ENCODE peak calls at places on chromosomes 3 and 15, in nine cellular contexts. One of them, this sample, is unnamed.

GRCh38 chr3:107458871-107459270 is 63.9 kb upstream of the BBX start:
- DNase-seq in sigmoid colon: no peak
- DNase-seq in neural crest cell: no peak
- DNase-seq in astrocyte of the spinal cord: peak; percentile 31
- DNase-seq in AG09309: no peak
- DNase-seq in Peyer's patch: no peak
- DNase-seq in K562: no peak
- DNase-seq in Panc1: no peak
- DNase-seq in fibroblast of lung: peak; percentile 31
- DNase-seq in this sample: no peak

GRCh38 chr3:129282727-129283327 is 4.2 kb downstream of the HMCES start:
- DNase-seq in sigmoid colon: no peak
- DNase-seq in neural crest cell: no peak
- DNase-seq in astrocyte of the spinal cord: peak; percentile 38
- DNase-seq in AG09309: peak; percentile 58
- DNase-seq in Peyer's patch: no peak
- DNase-seq in K562: no peak
- DNase-seq in Panc1: no peak
- DNase-seq in fibroblast of lung: peak; percentile 37
- DNase-seq in this sample: no peak

GRCh38 chr3:39501982-39502837 is 34.7 kb downstream of the MOBP start:
- DNase-seq in sigmoid colon: no peak
- DNase-seq in neural crest cell: no peak
- DNase-seq in astrocyte of the spinal cord: no peak
- DNase-seq in AG09309: no peak
- DNase-seq in Peyer's patch: no peak
- DNase-seq in K562: no peak
- DNase-seq in Panc1: no peak
- DNase-seq in fibroblast of lung: no peak
- DNase-seq in this sample: no peak

GRCh38 chr15:54660356-54660755 is 536.4 kb downstream of the RSL24D1 start:
- DNase-seq in sigmoid colon: no peak
- DNase-seq in neural crest cell: no peak
- DNase-seq in astrocyte of the spinal cord: no peak
- DNase-seq in AG09309: no peak
- DNase-seq in Peyer's patch: no peak
- DNase-seq in K562: no peak
- DNase-seq in Panc1: no peak
- DNase-seq in fibroblast of lung: no peak
- DNase-seq in this sample: no peak

GRCh38 chr15:101276501-101277037 is 716 bp downstream of the SELENOS start:
- DNase-seq in sigmoid colon: no peak
- DNase-seq in neural crest cell: no peak
- DNase-seq in astrocyte of the spinal cord: peak; percentile 47
- DNase-seq in AG09309: no peak
- DNase-seq in Peyer's patch: no peak
- DNase-seq in K562: peak; percentile 42
- DNase-seq in Panc1: no peak
- DNase-seq in fibroblast of lung: peak; percentile 30
- DNase-seq in this sample: peak; percentile 38

GRCh38 chr3:44419159-44419922 is 58.1 kb downstream of the ZNF445 start:
- DNase-seq in sigmoid colon: no peak
- DNase-seq in neural crest cell: no peak
- DNase-seq in astrocyte of the spinal cord: no peak
- DNase-seq in AG09309: no peak
- DNase-seq in Peyer's patch: no peak
- DNase-seq in K562: no peak
- DNase-seq in Panc1: no peak
- DNase-seq in fibroblast of lung: no peak
- DNase-seq in this sample: no peak

GRCh38 chr3:129560931-129561594 is 18.1 kb downstream of the H1-8 start:
- DNase-seq in sigmoid colon: peak; percentile 92
- DNase-seq in neural crest cell: no peak
- DNase-seq in astrocyte of the spinal cord: peak; percentile 79
- DNase-seq in AG09309: peak; percentile 51
- DNase-seq in Peyer's patch: peak; percentile 71
- DNase-seq in K562: no peak
- DNase-seq in Panc1: no peak
- DNase-seq in fibroblast of lung: peak; percentile 93
- DNase-seq in this sample: no peak

GRCh38 chr3:123365450-123366143 is 83.3 kb downstream of the ADCY5 start:
- DNase-seq in sigmoid colon: peak; percentile 56
- DNase-seq in neural crest cell: peak; percentile 18
- DNase-seq in astrocyte of the spinal cord: no peak
- DNase-seq in AG09309: no peak
- DNase-seq in Peyer's patch: no peak
- DNase-seq in K562: peak; percentile 61
- DNase-seq in Panc1: no peak
- DNase-seq in fibroblast of lung: no peak
- DNase-seq in this sample: peak; percentile 36

GRCh38 chr15:47987908-47988532 is 132.8 kb upstream of the SLC24A5 start:
- DNase-seq in sigmoid colon: no peak
- DNase-seq in neural crest cell: peak; percentile 21
- DNase-seq in astrocyte of the spinal cord: peak; percentile 71
- DNase-seq in AG09309: peak; percentile 32
- DNase-seq in Peyer's patch: peak; percentile 57
- DNase-seq in K562: no peak
- DNase-seq in Panc1: peak; percentile 8
- DNase-seq in fibroblast of lung: peak; percentile 85
- DNase-seq in this sample: peak; percentile 14

GRCh38 chr3:17076940-17077605 is 192.3 kb downstream of the PLCL2 start:
- DNase-seq in sigmoid colon: no peak
- DNase-seq in neural crest cell: no peak
- DNase-seq in astrocyte of the spinal cord: no peak
- DNase-seq in AG09309: no peak
- DNase-seq in Peyer's patch: no peak
- DNase-seq in K562: no peak
- DNase-seq in Panc1: no peak
- DNase-seq in fibroblast of lung: no peak
- DNase-seq in this sample: no peak

GRCh38 chr3:10551821-10552630 is 46.6 kb upstream of the ATP2B2 start:
- DNase-seq in sigmoid colon: peak; percentile 63
- DNase-seq in neural crest cell: no peak
- DNase-seq in astrocyte of the spinal cord: peak; percentile 51
- DNase-seq in AG09309: peak; percentile 3
- DNase-seq in Peyer's patch: peak; percentile 51
- DNase-seq in K562: peak; percentile 30
- DNase-seq in Panc1: no peak
- DNase-seq in fibroblast of lung: no peak
- DNase-seq in this sample: no peak

GRCh38 chr3:113223831-113224240 is 12.5 kb downstream of the BOC start:
- DNase-seq in sigmoid colon: no peak
- DNase-seq in neural crest cell: no peak
- DNase-seq in astrocyte of the spinal cord: no peak
- DNase-seq in AG09309: no peak
- DNase-seq in Peyer's patch: no peak
- DNase-seq in K562: no peak
- DNase-seq in Panc1: no peak
- DNase-seq in fibroblast of lung: no peak
- DNase-seq in this sample: no peak

GRCh38 chr3:33364060-33364459 is 76.1 kb downstream of the UBP1 start:
- DNase-seq in sigmoid colon: no peak
- DNase-seq in neural crest cell: no peak
- DNase-seq in astrocyte of the spinal cord: no peak
- DNase-seq in AG09309: no peak
- DNase-seq in Peyer's patch: no peak
- DNase-seq in K562: no peak
- DNase-seq in Panc1: no peak
- DNase-seq in fibroblast of lung: no peak
- DNase-seq in this sample: no peak

GRCh38 chr3:61772439-61772838 is 211.1 kb downstream of the PTPRG start:
- DNase-seq in sigmoid colon: no peak
- DNase-seq in neural crest cell: no peak
- DNase-seq in astrocyte of the spinal cord: peak; percentile 26
- DNase-seq in AG09309: no peak
- DNase-seq in Peyer's patch: no peak
- DNase-seq in K562: no peak
- DNase-seq in Panc1: no peak
- DNase-seq in fibroblast of lung: peak; percentile 55
- DNase-seq in this sample: no peak

GRCh38 chr3:125043599-125044151 is 12.1 kb downstream of the HEG1 start:
- DNase-seq in sigmoid colon: peak; percentile 77
- DNase-seq in neural crest cell: no peak
- DNase-seq in astrocyte of the spinal cord: no peak
- DNase-seq in AG09309: no peak
- DNase-seq in Peyer's patch: no peak
- DNase-seq in K562: no peak
- DNase-seq in Panc1: no peak
- DNase-seq in fibroblast of lung: no peak
- DNase-seq in this sample: no peak

GRCh38 chr3:46383211-46383945 is 12.6 kb downstream of the CCR5 start:
- DNase-seq in sigmoid colon: no peak
- DNase-seq in neural crest cell: no peak
- DNase-seq in astrocyte of the spinal cord: no peak
- DNase-seq in AG09309: no peak
- DNase-seq in Peyer's patch: peak; percentile 68
- DNase-seq in K562: no peak
- DNase-seq in Panc1: no peak
- DNase-seq in fibroblast of lung: no peak
- DNase-seq in this sample: no peak

GRCh38 chr3:177284383-177284881 is 87.2 kb upstream of the TBL1XR1 start:
- DNase-seq in sigmoid colon: peak; percentile 83
- DNase-seq in neural crest cell: peak; percentile 6
- DNase-seq in astrocyte of the spinal cord: peak; percentile 60
- DNase-seq in AG09309: no peak
- DNase-seq in Peyer's patch: peak; percentile 71
- DNase-seq in K562: peak; percentile 72
- DNase-seq in Panc1: no peak
- DNase-seq in fibroblast of lung: peak; percentile 82
- DNase-seq in this sample: no peak

GRCh38 chr3:172877011-172877410 is 126.5 kb downstream of the ECT2 start:
- DNase-seq in sigmoid colon: no peak
- DNase-seq in neural crest cell: no peak
- DNase-seq in astrocyte of the spinal cord: no peak
- DNase-seq in AG09309: no peak
- DNase-seq in Peyer's patch: no peak
- DNase-seq in K562: no peak
- DNase-seq in Panc1: no peak
- DNase-seq in fibroblast of lung: no peak
- DNase-seq in this sample: no peak

GRCh38 chr15:70095387-70096214 is 2.1 kb downstream of the TLE3 start:
- DNase-seq in sigmoid colon: peak; percentile 72
- DNase-seq in neural crest cell: no peak
- DNase-seq in astrocyte of the spinal cord: no peak
- DNase-seq in AG09309: no peak
- DNase-seq in Peyer's patch: peak; percentile 60
- DNase-seq in K562: peak; percentile 55
- DNase-seq in Panc1: no peak
- DNase-seq in fibroblast of lung: no peak
- DNase-seq in this sample: no peak

GRCh38 chr15:58495836-58496501 is 64.2 kb downstream of the LIPC start:
- DNase-seq in sigmoid colon: no peak
- DNase-seq in neural crest cell: no peak
- DNase-seq in astrocyte of the spinal cord: no peak
- DNase-seq in AG09309: no peak
- DNase-seq in Peyer's patch: peak; percentile 13
- DNase-seq in K562: no peak
- DNase-seq in Panc1: no peak
- DNase-seq in fibroblast of lung: no peak
- DNase-seq in this sample: no peak

GRCh38 chr3:55597638-55598037 is 110.5 kb upstream of the WNT5A start:
- DNase-seq in sigmoid colon: no peak
- DNase-seq in neural crest cell: no peak
- DNase-seq in astrocyte of the spinal cord: no peak
- DNase-seq in AG09309: no peak
- DNase-seq in Peyer's patch: no peak
- DNase-seq in K562: no peak
- DNase-seq in Panc1: no peak
- DNase-seq in fibroblast of lung: no peak
- DNase-seq in this sample: no peak
- TF ChIP-seq CTCF in sigmoid colon: no peak
- TF ChIP-seq CTCF in neural crest cell: no peak
- TF ChIP-seq CTCF in astrocyte of the spinal cord: no peak
- TF ChIP-seq CTCF in AG09309: no peak
- TF ChIP-seq CTCF in Peyer's patch: no peak
- TF ChIP-seq CTCF in K562: no peak
- TF ChIP-seq CTCF in Panc1: no peak
- TF ChIP-seq CTCF in fibroblast of lung: no peak
- TF ChIP-seq CTCF in this sample: no peak

GRCh38 chr3:40913641-40914040 is 285.7 kb upstream of the CTNNB1 start:
- DNase-seq in sigmoid colon: no peak
- DNase-seq in neural crest cell: no peak
- DNase-seq in astrocyte of the spinal cord: no peak
- DNase-seq in AG09309: no peak
- DNase-seq in Peyer's patch: no peak
- DNase-seq in K562: no peak
- DNase-seq in Panc1: no peak
- DNase-seq in fibroblast of lung: no peak
- DNase-seq in this sample: no peak
- TF ChIP-seq CTCF in sigmoid colon: no peak
- TF ChIP-seq CTCF in neural crest cell: no peak
- TF ChIP-seq CTCF in astrocyte of the spinal cord: no peak
- TF ChIP-seq CTCF in AG09309: no peak
- TF ChIP-seq CTCF in Peyer's patch: no peak
- TF ChIP-seq CTCF in K562: no peak
- TF ChIP-seq CTCF in Panc1: no peak
- TF ChIP-seq CTCF in fibroblast of lung: no peak
- TF ChIP-seq CTCF in this sample: no peak

GRCh38 chr3:41418961-41419691 is 219.8 kb downstream of the CTNNB1 start:
- DNase-seq in sigmoid colon: no peak
- DNase-seq in neural crest cell: no peak
- DNase-seq in astrocyte of the spinal cord: peak; percentile 97
- DNase-seq in AG09309: no peak
- DNase-seq in Peyer's patch: no peak
- DNase-seq in K562: no peak
- DNase-seq in Panc1: peak; percentile 69
- DNase-seq in fibroblast of lung: peak; percentile 80
- DNase-seq in this sample: no peak
- TF ChIP-seq CTCF in sigmoid colon: no peak
- TF ChIP-seq CTCF in neural crest cell: no peak
- TF ChIP-seq CTCF in astrocyte of the spinal cord: no peak
- TF ChIP-seq CTCF in AG09309: peak; percentile 11
- TF ChIP-seq CTCF in Peyer's patch: no peak
- TF ChIP-seq CTCF in K562: no peak
- TF ChIP-seq CTCF in Panc1: no peak
- TF ChIP-seq CTCF in fibroblast of lung: no peak
- TF ChIP-seq CTCF in this sample: no peak

DNA sequence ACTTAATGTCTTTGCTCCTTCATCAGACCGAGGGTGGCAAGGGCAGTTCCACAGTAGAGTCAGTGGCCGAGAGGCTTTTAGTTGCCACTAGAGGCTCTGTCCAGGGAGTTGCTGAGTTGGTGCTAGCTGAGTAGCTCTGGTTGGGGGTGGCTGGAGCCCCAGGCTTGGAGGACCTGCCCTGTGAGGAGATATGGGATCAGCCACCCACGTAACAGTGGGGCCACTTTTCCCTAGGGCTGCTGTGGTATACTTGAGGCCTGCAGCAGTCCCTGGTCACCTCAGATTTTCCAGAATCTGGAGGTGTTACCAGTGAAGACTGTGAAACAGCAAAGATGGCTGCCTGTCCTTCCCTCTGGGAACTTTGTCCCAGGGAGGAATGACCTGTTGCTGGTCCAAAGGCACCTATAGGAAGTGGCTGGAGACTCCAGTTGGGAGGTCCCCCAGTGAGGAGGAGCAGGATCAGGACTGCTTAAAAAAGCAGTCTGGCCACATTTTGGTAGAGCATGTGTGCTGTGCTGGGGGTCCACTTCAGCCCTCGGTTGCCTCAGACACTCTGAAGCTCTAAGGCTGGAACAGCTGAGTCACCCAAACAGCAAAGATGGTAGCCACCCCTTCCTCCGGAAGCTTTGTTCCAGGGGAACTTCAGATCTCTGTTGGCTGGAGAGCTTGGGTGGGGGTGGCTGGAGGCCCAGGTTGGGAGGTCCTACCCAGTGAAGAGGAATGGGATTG is 72.9 kb downstream of the AKAP13 start:
- DNase-seq in sigmoid colon: no peak
- DNase-seq in neural crest cell: no peak
- DNase-seq in astrocyte of the spinal cord: no peak
- DNase-seq in AG09309: no peak
- DNase-seq in Peyer's patch: no peak
- DNase-seq in K562: no peak
- DNase-seq in Panc1: no peak
- DNase-seq in fibroblast of lung: no peak
- DNase-seq in this sample: no peak
- TF ChIP-seq CTCF in sigmoid colon: no peak
- TF ChIP-seq CTCF in neural crest cell: no peak
- TF ChIP-seq CTCF in astrocyte of the spinal cord: no peak
- TF ChIP-seq CTCF in AG09309: no peak
- TF ChIP-seq CTCF in Peyer's patch: no peak
- TF ChIP-seq CTCF in K562: no peak
- TF ChIP-seq CTCF in Panc1: no peak
- TF ChIP-seq CTCF in fibroblast of lung: no peak
- TF ChIP-seq CTCF in this sample: no peak

This sample was measured in endothelial cell.